ENCODE peak calls at places on chromosomes 3 and 15, in four cellular contexts. Y is IMR-90, C is cardiac muscle cell, W is SJSA1. U is an unnamed sample.

GRCh38 chr3:179811321-179812095 is 158.7 kb downstream of the USP13 start:
- DNase-seq in C (peak; percentile 81), Y (peak; percentile 93), W (peak; percentile 31), U (no peak)

GRCh38 chr15:77974098-77974414 is 103.5 kb downstream of the TBC1D2B start:
- DNase-seq in Y (peak; percentile 56), C (peak; percentile 71), W (no peak), U (peak; percentile 66)

GRCh38 chr15:47794266-47794914 is 77.1 kb downstream of the SEMA6D start:
- DNase-seq in C (no peak), W (no peak), Y (no peak), U (no peak)

GRCh38 chr15:62392411-62392810 is 227.3 kb upstream of the C2CD4B start:
- DNase-seq in C (peak; percentile 37), W (no peak), Y (peak; percentile 53), U (peak; percentile 22)

GRCh38 chr3:47860206-47860605 is 57.3 kb downstream of the DHX30 start:
- DNase-seq in W (no peak), C (no peak), Y (no peak), U (no peak)

GRCh38 chr3:140794507-140794906 is 116.6 kb downstream of the TRIM42 start:
- DNase-seq in C (no peak), W (no peak), Y (no peak), U (no peak)

GRCh38 chr15:76553102-76553501 is 216.5 kb downstream of the ISL2 start:
- DNase-seq in W (no peak), Y (no peak), C (no peak), U (no peak)

GRCh38 chr15:39232512-39232911 is 348.4 kb upstream of the THBS1 start:
- DNase-seq in W (peak; percentile 48), C (peak; percentile 37), Y (peak; percentile 95), U (no peak)

GRCh38 chr3:133797396-133798105 is 8.1 kb upstream of the SRPRB start:
- DNase-seq in C (no peak), W (no peak), Y (peak; percentile 4), U (no peak)

GRCh38 chr15:99466701-99467337 is 99.0 kb upstream of the MEF2A start:
- DNase-seq in W (no peak), Y (no peak), C (peak; percentile 91), U (no peak)

GRCh38 chr3:182969277-182969676 is 11.1 kb downstream of the DCUN1D1 start:
- DNase-seq in C (peak; percentile 44), Y (peak; percentile 85), W (peak; percentile 20), U (no peak)

GRCh38 chr3:141243295-141243707 is 11.7 kb downstream of the PXYLP1 start:
- DNase-seq in Y (peak; percentile 36), W (no peak), C (peak; percentile 55), U (no peak)

GRCh38 chr15:77915261-77915960 is 162.1 kb downstream of the TBC1D2B start:
- DNase-seq in W (no peak), C (no peak), Y (no peak), U (no peak)

GRCh38 chr3:124174910-124175874 is 183.3 kb upstream of the ROPN1 start:
- DNase-seq in Y (no peak), C (no peak), W (no peak), U (no peak)

GRCh38 chr3:47022540-47023161 is 43.2 kb downstream of the NBEAL2 start:
- DNase-seq in W (no peak), Y (peak; percentile 48), C (peak; percentile 13), U (no peak)

DNA sequence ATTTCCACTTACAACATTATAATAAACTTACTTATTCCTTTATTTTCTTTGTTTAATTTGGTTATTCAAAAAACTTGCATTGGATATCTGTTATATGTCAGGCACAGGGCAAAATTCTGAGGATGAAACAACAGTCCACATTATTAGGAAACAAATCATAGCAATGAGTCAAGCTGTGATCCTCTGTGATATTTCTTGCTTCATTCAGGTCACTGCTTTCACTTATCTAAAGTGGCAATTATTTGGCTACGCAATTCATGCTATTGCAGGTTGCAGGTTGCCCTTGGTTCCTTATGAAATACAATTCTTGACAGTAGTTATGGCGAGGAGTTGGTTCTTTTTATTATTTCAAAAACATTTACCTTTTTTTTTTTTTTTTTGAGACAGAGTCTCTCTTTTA is 66.4 kb upstream of the CNTN6 start:
- DNase-seq in Y (no peak), W (no peak), C (no peak), U (no peak)
- H3K9me3 ChIP-seq in Y (peaks cover 2% of the 10 kb centered on the region), W (no peaks in the 10 kb centered on the region), C (no peaks in the 10 kb centered on the region), U (peaks cover 8% of the 10 kb centered on the region)

GRCh38 chr15:65758242-65758641 is 33.9 kb downstream of the DENND4A start:
- DNase-seq in W (no peak), Y (no peak), C (no peak), U (no peak)

GRCh38 chr15:65761210-65761926 is 30.7 kb downstream of the DENND4A start:
- DNase-seq in W (no peak), C (no peak), Y (no peak), U (no peak)

GRCh38 chr15:65752151-65752700 is 39.9 kb downstream of the DENND4A start:
- DNase-seq in W (no peak), Y (peak; percentile 63), C (peak; percentile 17), U (no peak)

GRCh38 chr15:65759441-65759840 is 32.7 kb downstream of the DENND4A start:
- DNase-seq in Y (no peak), W (no peak), C (no peak), U (no peak)

GRCh38 chr15:65757256-65757655 is 34.8 kb downstream of the DENND4A start:
- DNase-seq in Y (no peak), C (peak; percentile 72), W (no peak), U (no peak)
- H3K9me3 ChIP-seq in Y (no peaks in the 10 kb centered on the region), C (no peaks in the 10 kb centered on the region), W (no peaks in the 10 kb centered on the region), U (no peaks in the 10 kb centered on the region)

GRCh38 chr3:101433652-101434051 is 79.4 kb downstream of the SENP7 start:
- DNase-seq in W (no peak), C (no peak), Y (no peak), U (no peak)
- H3K9me3 ChIP-seq in W (no peaks in the 10 kb centered on the region), C (no peaks in the 10 kb centered on the region), Y (no peaks in the 10 kb centered on the region), U (peaks cover 32% of the 10 kb centered on the region)

DNA sequence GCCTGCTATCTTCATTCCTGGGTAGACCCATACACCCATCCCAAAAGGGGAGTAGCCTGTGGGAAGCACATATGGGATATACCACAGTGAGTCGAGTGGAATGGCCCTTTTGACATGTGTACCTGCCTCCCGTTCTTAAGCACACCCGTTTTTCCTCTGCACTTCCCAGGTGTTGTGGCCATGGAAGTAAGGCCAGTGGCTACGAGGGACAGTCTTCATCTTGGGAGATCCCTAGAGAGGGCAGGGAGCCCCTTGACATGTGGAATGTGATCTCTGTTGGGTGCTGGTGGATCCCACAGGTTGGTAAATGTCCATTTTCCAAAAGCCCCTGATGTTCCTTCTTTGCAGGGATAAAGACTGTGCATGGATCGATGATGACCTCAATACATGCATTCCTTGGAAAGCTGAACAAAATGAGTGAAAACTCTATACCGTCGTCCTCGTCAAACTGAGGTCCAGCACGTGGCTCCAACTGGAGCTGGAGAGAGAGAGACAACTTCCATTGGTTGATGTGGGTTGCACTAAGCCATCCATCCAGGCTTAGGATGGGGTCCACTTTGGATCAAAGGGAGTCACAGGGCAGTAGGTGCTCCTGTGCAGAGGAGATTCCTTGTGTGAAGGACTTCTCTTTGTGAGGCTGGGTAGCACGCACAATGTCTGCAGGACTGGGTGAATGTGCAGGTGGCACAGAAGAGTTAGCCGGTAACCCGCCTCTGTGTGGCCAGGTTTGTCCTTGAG is 136.8 kb downstream of the SNRPN start:
- DNase-seq in C (no peak), W (no peak), Y (no peak), U (no peak)
- H3K9me3 ChIP-seq in C (no peaks in the 10 kb centered on the region), W (peaks cover 6% of the 10 kb centered on the region), Y (peaks cover 52% of the 10 kb centered on the region), U (peaks cover 100% of the 10 kb centered on the region)

GRCh38 chr3:190695225-190695624 is 167.3 kb downstream of the GMNC start:
- DNase-seq in W (no peak), C (no peak), Y (peak; percentile 12), U (no peak)

GRCh38 chr3:190692256-190692655 is 170.2 kb downstream of the GMNC start:
- DNase-seq in W (no peak), Y (no peak), C (no peak), U (no peak)

GRCh38 chr3:190696777-190697501 is 165.6 kb downstream of the GMNC start:
- DNase-seq in W (peak; percentile 47), C (peak; percentile 68), Y (peak; percentile 40), U (no peak)

GRCh38 chr3:190695994-190696393 is 166.5 kb downstream of the GMNC start:
- DNase-seq in W (no peak), C (no peak), Y (no peak), U (no peak)

GRCh38 chr3:190694335-190695001 is 168.0 kb downstream of the GMNC start:
- DNase-seq in Y (no peak), C (no peak), W (no peak), U (no peak)
- H3K9me3 ChIP-seq in Y (no peaks in the 10 kb centered on the region), C (no peaks in the 10 kb centered on the region), W (peaks cover 3% of the 10 kb centered on the region), U (no peaks in the 10 kb centered on the region)